ENCODE peak calls at places on chromosomes 16 and 17, in six cellular contexts. U, L, Y, F, P and Q are unnamed samples.
A peak's percentile ranks its signal among the peaks of the same experiment; 100 is the strongest.

GRCh38 chr17:46011711-46012505 is 12.9 kb downstream of the STH start:
- DNase-seq in U (no peak), L (no peak), Y (no peak), F (no peak), P (no peak), Q (no peak)

GRCh38 chr16:85901110-85901509 is 2.1 kb downstream of the IRF8 start:
- DNase-seq in U (no peak), L (no peak), Y (no peak), F (no peak), P (no peak), Q (no peak)

GRCh38 chr17:65850486-65850885 is 289.0 kb upstream of the AXIN2 start:
- DNase-seq in U (no peak), L (no peak), Y (no peak), F (no peak), P (no peak), Q (no peak)

GRCh38 chr16:50781043-50781442 is 39.2 kb downstream of the CYLD start:
- DNase-seq in U (no peak), L (no peak), Y (no peak), F (no peak), P (no peak), Q (no peak)

GRCh38 chr16:66517586-66518263 is 32.2 kb downstream of the TK2 start:
- DNase-seq in U (no peak), L (no peak), Y (peak; percentile 35), F (no peak), P (no peak), Q (no peak)

GRCh38 chr16:578870-579405 is 9.2 kb downstream of the PIGQ start:
- DNase-seq in U (peak; percentile 79), L (peak; percentile 74), Y (peak; percentile 76), F (no peak), P (peak; percentile 30), Q (peak; percentile 85)

GRCh38 chr16:79264237-79265104 is 336.1 kb downstream of the MAF start:
- DNase-seq in U (no peak), L (no peak), Y (no peak), F (no peak), P (no peak), Q (no peak)

GRCh38 chr16:70590722-70591438 is 55.5 kb upstream of the IL34 start:
- DNase-seq in U (no peak), L (no peak), Y (no peak), F (no peak), P (no peak), Q (no peak)

GRCh38 chr16:23597003-23597756 is 1.1 kb upstream of the NDUFAB1 start:
- DNase-seq in U (peak; percentile 18), L (no peak), Y (peak; percentile 21), F (no peak), P (no peak), Q (peak; percentile 29)

DNA sequence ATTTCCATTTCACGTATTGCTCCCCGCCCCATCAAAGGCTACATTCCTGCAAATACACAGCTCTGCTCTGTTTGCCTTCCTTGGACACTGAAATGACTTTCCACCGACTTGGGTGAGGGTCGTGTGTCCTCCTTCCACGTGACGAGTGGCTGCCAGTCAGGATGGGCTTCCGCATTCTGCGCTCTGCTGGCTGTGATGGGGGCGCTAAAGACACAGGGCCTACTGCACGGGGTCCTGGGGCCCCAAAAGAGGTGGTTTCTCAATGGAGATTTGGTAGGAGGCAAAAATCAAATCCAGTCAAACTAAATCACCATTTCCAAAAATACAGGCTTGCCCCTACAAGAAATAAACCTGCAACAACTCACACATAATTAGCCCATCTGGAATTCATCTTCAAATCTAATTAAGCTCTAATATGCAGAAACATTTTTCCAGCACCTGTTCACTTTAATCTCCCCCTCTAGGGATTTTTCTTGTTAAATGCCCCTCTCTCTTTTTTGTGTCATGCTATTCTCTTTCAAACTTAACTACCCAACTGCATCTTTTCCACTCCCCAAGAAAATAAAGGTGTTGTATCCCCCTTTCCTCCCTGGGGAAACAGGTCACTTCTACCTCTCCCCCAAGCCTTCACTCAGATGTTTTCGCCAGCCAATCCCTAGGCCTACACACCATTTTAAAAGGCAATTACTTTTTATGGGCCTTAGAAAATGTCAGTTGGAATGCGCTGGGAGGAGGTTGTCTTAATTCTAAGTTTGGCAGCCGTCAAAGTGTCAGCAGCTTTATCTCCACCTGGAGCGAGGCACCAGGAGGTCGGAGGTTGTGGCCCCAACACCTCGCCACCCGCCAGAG is 21.9 kb upstream of the FAAP100 start:
- DNase-seq in U (no peak), L (no peak), Y (no peak), F (no peak), P (no peak), Q (no peak)
- H3K27ac ChIP-seq in U (no peak overlapping the region), L (no peak overlapping the region), Y (no peak overlapping the region), F (no peak overlapping the region), P (peak overlapping the region; percentile 100), Q (no peak overlapping the region)

GRCh38 chr17:36889955-36890354 is 47.3 kb upstream of the LHX1 start:
- DNase-seq in U (no peak), L (no peak), Y (no peak), F (no peak), P (no peak), Q (no peak)

GRCh38 chr17:36885161-36885735 is 52.0 kb upstream of the LHX1 start:
- DNase-seq in U (no peak), L (no peak), Y (no peak), F (no peak), P (no peak), Q (no peak)

GRCh38 chr17:36888236-36888957 is 48.9 kb upstream of the LHX1 start:
- DNase-seq in U (no peak), L (no peak), Y (no peak), F (no peak), P (no peak), Q (no peak)

GRCh38 chr17:36884495-36885160 is 52.6 kb upstream of the LHX1 start:
- DNase-seq in U (no peak), L (no peak), Y (no peak), F (no peak), P (no peak), Q (no peak)

GRCh38 chr17:36885761-36886365 is 51.4 kb upstream of the LHX1 start:
- DNase-seq in U (no peak), L (no peak), Y (no peak), F (no peak), P (no peak), Q (no peak)
- TF ChIP-seq POLR2AphosphoS5 in U (no peak), L (no peak), Y (no peak), F (no peak), P (no peak), Q (no peak)

GRCh38 chr16:63714876-63715275 is 1407.0 kb downstream of the CDH11 start:
- DNase-seq in U (no peak), L (peak; percentile 3), Y (no peak), F (no peak), P (no peak), Q (no peak)
- H3K27ac ChIP-seq in U (no peak overlapping the region), L (no peak overlapping the region), Y (no peak overlapping the region), F (no peak overlapping the region), P (no peak overlapping the region), Q (no peak overlapping the region)

GRCh38 chr17:30336369-30337171 is 2.7 kb upstream of the TMIGD1 start:
- DNase-seq in U (peak; percentile 74), L (no peak), Y (peak; percentile 64), F (no peak), P (peak; percentile 61), Q (no peak)

GRCh38 chr17:30334421-30334820 is 564 bp upstream of the TMIGD1 start:
- DNase-seq in U (no peak), L (no peak), Y (no peak), F (no peak), P (no peak), Q (no peak)

GRCh38 chr17:30340957-30341356 is 7.1 kb upstream of the TMIGD1 start:
- DNase-seq in U (no peak), L (no peak), Y (peak; percentile 79), F (no peak), P (no peak), Q (no peak)

GRCh38 chr17:30333503-30334240 is at the start of gene TMIGD1:
- DNase-seq in U (no peak), L (peak; percentile 53), Y (no peak), F (no peak), P (no peak), Q (no peak)

GRCh38 chr17:30337393-30337999 is 3.6 kb upstream of the TMIGD1 start:
- DNase-seq in U (no peak), L (no peak), Y (no peak), F (no peak), P (no peak), Q (no peak)
- TF ChIP-seq POLR2AphosphoS5 in U (no peak), L (no peak), Y (no peak), F (no peak), P (no peak), Q (no peak)

GRCh38 chr16:67669499-67670101 is 3.0 kb downstream of the C16orf86 start:
- DNase-seq in U (no peak), L (no peak), Y (no peak), F (no peak), P (no peak), Q (no peak)

GRCh38 chr16:67668495-67669157 is 2.0 kb downstream of the C16orf86 start:
- DNase-seq in U (no peak), L (no peak), Y (no peak), F (no peak), P (no peak), Q (no peak)

GRCh38 chr16:67666538-67667433 is at the start of the genes C16orf86 and ENKD1:
- DNase-seq in U (peak; percentile 88), L (peak; percentile 75), Y (peak; percentile 73), F (peak; percentile 92), P (no peak), Q (peak; percentile 92)

GRCh38 chr16:67667434-67667816 is 811 bp downstream of the C16orf86 start:
- DNase-seq in U (no peak), L (no peak), Y (no peak), F (no peak), P (no peak), Q (no peak)

DNA sequence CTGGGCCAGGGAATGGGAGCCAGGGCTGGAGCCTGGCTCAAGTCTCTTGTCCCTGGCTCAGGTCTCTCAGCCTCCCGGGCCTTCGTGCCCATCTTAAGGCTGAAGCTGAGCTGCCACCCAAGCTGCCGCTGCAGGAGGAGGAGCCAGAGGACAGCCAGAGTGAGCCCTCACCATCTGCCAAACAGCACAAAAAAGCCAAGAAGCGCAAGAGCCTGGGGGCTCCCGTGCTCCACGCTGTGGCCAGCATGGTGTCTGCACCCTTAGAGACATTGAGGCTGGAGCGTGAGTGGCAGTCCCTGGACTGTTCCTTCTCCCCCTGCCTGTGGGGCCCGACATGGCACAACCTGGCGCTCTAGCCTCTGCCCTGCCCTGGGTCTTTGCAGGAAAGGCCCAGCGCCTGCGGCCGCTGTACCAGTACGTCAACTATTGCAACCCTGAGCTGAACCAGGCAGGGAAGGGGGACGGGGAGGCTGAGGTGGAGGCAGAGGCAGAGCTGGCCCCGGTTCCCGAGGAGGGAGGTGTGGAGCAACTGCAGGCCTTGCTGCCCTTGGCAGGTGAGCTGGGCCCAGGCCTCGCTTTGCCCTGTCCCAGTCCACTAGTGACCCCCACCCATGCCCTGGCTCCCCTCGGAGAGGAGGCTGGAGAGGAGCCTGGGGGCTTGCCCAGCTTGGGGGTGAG is 1.3 kb downstream of the C16orf86 start:
- DNase-seq in U (peak; percentile 87), L (peak; percentile 86), Y (peak; percentile 92), F (no peak), P (peak; percentile 60), Q (peak; percentile 95)
- H3K27ac ChIP-seq in U (peak overlapping the region; percentile 86), L (peak overlapping the region; percentile 81), Y (no peak overlapping the region), F (peak overlapping the region; percentile 83), P (no peak overlapping the region), Q (peak overlapping the region; percentile 91)

DNA sequence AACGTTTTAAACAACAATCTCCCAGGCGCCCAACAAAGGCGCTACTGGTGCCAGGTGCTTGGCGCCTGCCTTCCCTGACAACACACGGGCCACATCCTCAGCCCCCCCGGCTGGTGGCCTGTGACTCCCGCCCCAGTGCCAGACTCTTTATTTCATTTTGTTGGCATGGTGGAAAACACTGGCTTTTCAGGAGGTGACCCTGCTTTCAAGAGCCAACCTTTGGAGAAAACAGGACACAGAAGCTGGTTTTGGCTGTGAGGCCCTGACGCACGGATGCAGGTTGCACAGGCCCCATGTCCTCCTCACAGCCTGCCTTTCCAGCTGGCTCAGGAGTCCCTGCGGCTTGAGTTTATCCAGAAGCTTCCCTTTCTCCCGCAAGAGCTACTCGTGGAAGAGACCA is 100.0 kb downstream of the METRNL start:
- DNase-seq in U (no peak), L (no peak), Y (peak; percentile 87), F (no peak), P (no peak), Q (peak; percentile 76)
- TF ChIP-seq POLR2AphosphoS5 in U (no peak), L (no peak), Y (no peak), F (no peak), P (no peak), Q (peak; percentile 40)